ENCODE peak calls at places on chromosome 6, in ten cellular contexts. L, X, S, V, Z, I, D, N, P and W are unnamed samples.

GRCh38 chr6:119096683-119097310 is 18.3 kb upstream of the FAM184A start:
- DNase-seq in V (no peak), L (peak), N (peak), Z (no peak), P (peak), S (peak), X (no peak), I (no peak), D (peak), W (peak)

GRCh38 chr6:29887330-29887818 is 55.0 kb upstream of the HLA-A start:
- DNase-seq in P (peak), N (peak), I (peak), Z (no peak), X (peak), L (peak), D (peak), V (peak), S (peak), W (peak)

GRCh38 chr6:144714031-144714732 is 429.0 kb downstream of the UTRN start:
- DNase-seq in I (no peak), D (no peak), L (no peak), Z (no peak), N (no peak), X (no peak), V (no peak), P (no peak), S (no peak), W (no peak)

GRCh38 chr6:165468836-165469235 is 159.4 kb upstream of the C6orf118 start:
- DNase-seq in N (no peak), I (no peak), P (peak), S (peak), D (no peak), Z (no peak), X (no peak), V (no peak), L (no peak), W (no peak)

GRCh38 chr6:81130969-81131368 is 621.5 kb downstream of the TENT5A start:
- DNase-seq in X (no peak), S (no peak), Z (no peak), P (no peak), I (no peak), V (no peak), D (no peak), N (no peak), L (no peak), W (no peak)

GRCh38 chr6:155985660-155986138 is 530.1 kb upstream of the NOX3 start:
- DNase-seq in N (no peak), P (no peak), L (peak), S (no peak), Z (no peak), D (no peak), X (no peak), V (no peak), I (no peak), W (peak)

GRCh38 chr6:118893095-118893881 is 664 bp upstream of the ASF1A start:
- DNase-seq in Z (no peak), I (no peak), D (peak), N (peak), V (peak), X (peak), S (peak), P (peak), L (peak), W (peak)

GRCh38 chr6:28634406-28634757 is 108.7 kb downstream of the GPX5 start:
- DNase-seq in D (no peak), X (no peak), P (no peak), Z (no peak), I (no peak), S (no peak), V (no peak), N (no peak), L (no peak), W (no peak)

GRCh38 chr6:158018851-158019361 is 37.2 kb downstream of the SYNJ2 start:
- DNase-seq in P (peak), N (peak), V (no peak), X (no peak), D (no peak), I (no peak), Z (no peak), S (peak), L (peak), W (no peak)

GRCh38 chr6:156980948-156981347 is 203.8 kb downstream of the ARID1B start:
- DNase-seq in S (no peak), N (no peak), X (no peak), P (no peak), I (no peak), Z (no peak), L (no peak), V (no peak), D (no peak), W (no peak)

GRCh38 chr6:112357801-112358200 is 10.7 kb downstream of the RFPL4B start:
- DNase-seq in N (peak), D (peak), P (peak), S (peak), Z (peak), L (no peak), X (no peak), V (no peak), I (no peak), W (no peak)

GRCh38 chr6:139474145-139475108 is 100.0 kb upstream of the CITED2 start:
- DNase-seq in P (peak), L (no peak), Z (peak), N (peak), S (peak), X (no peak), I (peak), V (peak), D (no peak), W (no peak)

GRCh38 chr6:116969211-116969863 is 92.3 kb downstream of the RFX6 start:
- DNase-seq in S (peak), P (peak), V (peak), N (peak), Z (peak), X (no peak), L (no peak), D (peak), I (peak), W (peak)

GRCh38 chr6:151285121-151285520 is 45.4 kb downstream of the AKAP12 start:
- DNase-seq in V (no peak), I (no peak), N (peak), Z (no peak), D (peak), X (no peak), P (peak), S (peak), L (no peak), W (no peak)

GRCh38 chr6:364609-365540 is 26.7 kb upstream of the IRF4 start:
- DNase-seq in V (no peak), D (no peak), X (no peak), P (no peak), N (no peak), S (no peak), I (no peak), Z (no peak), L (peak), W (no peak)

GRCh38 chr6:26029857-26030653 is 57.2 kb upstream of the HFE start:
- DNase-seq in P (no peak), D (no peak), N (no peak), L (no peak), X (no peak), S (no peak), I (no peak), V (no peak), Z (no peak), W (no peak)

GRCh38 chr6:130143709-130144108 is 79.0 kb downstream of the SAMD3 start:
- DNase-seq in Z (no peak), S (peak), P (peak), I (no peak), X (no peak), N (peak), D (peak), V (no peak), L (no peak), W (no peak)

GRCh38 chr6:93828553-93828952 is 409.2 kb upstream of the EPHA7 start:
- DNase-seq in P (no peak), I (no peak), D (no peak), Z (no peak), V (no peak), N (no peak), L (no peak), X (no peak), S (no peak), W (no peak)

GRCh38 chr6:159104163-159104885 is 59.5 kb upstream of the TAGAP start:
- DNase-seq in L (peak), D (peak), N (peak), X (peak), Z (no peak), P (peak), V (peak), I (peak), S (peak), W (peak)

GRCh38 chr6:21753571-21754108 is 160.1 kb downstream of the SOX4 start:
- DNase-seq in D (no peak), Z (peak), N (peak), L (no peak), P (peak), X (no peak), I (no peak), V (no peak), S (peak), W (no peak)

GRCh38 chr6:97443408-97444080 is 160.5 kb upstream of the MMS22L start:
- DNase-seq in V (no peak), I (no peak), L (no peak), N (no peak), P (no peak), D (no peak), X (no peak), S (no peak), Z (no peak), W (no peak)

GRCh38 chr6:144415014-144415413 is 129.9 kb downstream of the UTRN start:
- DNase-seq in I (no peak), D (peak), L (no peak), S (peak), Z (peak), P (peak), N (peak), X (no peak), V (peak), W (no peak)

GRCh38 chr6:14072084-14072483 is 45.5 kb upstream of the CD83 start:
- DNase-seq in N (no peak), X (no peak), D (peak), I (no peak), L (no peak), P (no peak), S (peak), V (no peak), Z (no peak), W (no peak)

GRCh38 chr6:123022980-123023379 is 26.9 kb downstream of the CLVS2 start:
- DNase-seq in P (peak), V (no peak), D (peak), S (peak), X (no peak), L (no peak), N (no peak), I (peak), Z (no peak), W (no peak)

GRCh38 chr6:154580397-154581135 is 70.1 kb upstream of the CNKSR3 start:
- DNase-seq in P (no peak), I (no peak), Z (no peak), N (no peak), S (no peak), X (no peak), L (no peak), V (peak), D (peak), W (no peak)

GRCh38 chr6:142942805-142943227 is 2.2 kb downstream of the HIVEP2 start:
- DNase-seq in P (peak), I (no peak), V (peak), Z (no peak), X (peak), D (peak), S (peak), L (no peak), N (peak), W (no peak)

GRCh38 chr6:90440586-90441338 is 144.1 kb upstream of the BACH2 start:
- DNase-seq in D (no peak), L (no peak), P (no peak), I (peak), X (no peak), S (no peak), N (no peak), Z (no peak), V (no peak), W (no peak)

GRCh38 chr6:73964455-73964854 is 268.5 kb downstream of the CD109 start:
- DNase-seq in N (no peak), X (no peak), L (no peak), V (no peak), P (peak), I (no peak), S (no peak), D (no peak), Z (no peak), W (no peak)

GRCh38 chr6:52603000-52603795 is 26.3 kb upstream of the TRAM2 start:
- DNase-seq in V (no peak), P (peak), I (no peak), D (no peak), S (peak), X (no peak), Z (no peak), L (no peak), N (peak), W (no peak)

GRCh38 chr6:42745083-42745637 is 743 bp downstream of the TBCC start:
- DNase-seq in X (no peak), Z (no peak), I (peak), D (peak), S (peak), V (peak), N (peak), L (peak), P (peak), W (no peak)

GRCh38 chr6:74534485-74535211 is 671.2 kb downstream of the COL12A1 start:
- DNase-seq in I (no peak), P (peak), D (peak), S (peak), X (no peak), N (peak), V (peak), Z (peak), L (no peak), W (no peak)

GRCh38 chr6:27230758-27231111 is 16.8 kb upstream of the PRSS16 start:
- DNase-seq in I (no peak), Z (no peak), S (no peak), X (no peak), L (no peak), N (no peak), D (no peak), P (no peak), V (no peak), W (no peak)
- H3K4me3 ChIP-seq in I (peak), Z (no peak), S (no peak), X (no peak), L (no peak), N (peak), D (peak), P (no peak), V (no peak), W (no peak)

DNA sequence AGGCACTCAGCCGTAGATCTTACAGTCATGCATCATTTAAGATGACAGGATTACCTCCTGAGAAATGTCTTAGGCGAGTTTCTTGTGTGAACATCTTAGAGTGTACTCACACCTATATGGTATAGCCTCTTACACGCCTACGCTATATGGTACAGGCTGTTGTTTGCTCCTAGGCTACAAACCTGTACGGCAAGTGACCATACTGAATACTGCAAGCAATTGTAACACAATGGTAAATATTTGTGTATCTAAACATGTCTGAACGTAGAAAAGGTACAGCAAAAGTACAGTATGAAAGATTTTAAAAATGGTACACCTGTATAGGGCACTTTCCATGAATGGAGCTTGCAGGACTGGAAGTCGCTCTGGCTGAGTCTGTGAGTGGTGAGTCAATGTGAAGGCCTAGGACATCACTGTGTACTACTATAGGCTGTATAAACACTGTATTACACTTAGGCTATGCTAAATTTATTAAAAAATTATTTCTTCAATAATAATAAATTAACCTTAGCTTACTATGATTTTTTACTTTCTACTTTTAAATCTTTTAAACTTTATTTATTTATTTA is 540 bp upstream of the IL20RA start:
- DNase-seq in N (no peak), L (no peak), V (no peak), Z (no peak), S (no peak), I (no peak), X (no peak), D (no peak), P (no peak), W (no peak)
- H3K4me3 ChIP-seq in N (no peak), L (no peak), V (no peak), Z (no peak), S (no peak), I (no peak), X (no peak), D (no peak), P (no peak), W (no peak)

GRCh38 chr6:37788259-37788658 is 31.3 kb upstream of the ZFAND3 start:
- DNase-seq in V (no peak), L (no peak), X (no peak), S (no peak), Z (no peak), N (peak), D (peak), P (no peak), I (no peak), W (no peak)

GRCh38 chr6:37794825-37795224 is 24.7 kb upstream of the ZFAND3 start:
- DNase-seq in I (no peak), V (no peak), L (no peak), S (peak), D (peak), Z (no peak), X (no peak), N (peak), P (no peak), W (no peak)

GRCh38 chr6:37793067-37793466 is 26.5 kb upstream of the ZFAND3 start:
- DNase-seq in X (no peak), L (no peak), P (no peak), D (no peak), N (no peak), V (no peak), Z (no peak), S (no peak), I (no peak), W (no peak)

GRCh38 chr6:37792457-37793039 is 27.0 kb upstream of the ZFAND3 start:
- DNase-seq in L (no peak), I (no peak), V (no peak), X (no peak), N (no peak), D (no peak), S (no peak), P (no peak), Z (no peak), W (no peak)

DNA sequence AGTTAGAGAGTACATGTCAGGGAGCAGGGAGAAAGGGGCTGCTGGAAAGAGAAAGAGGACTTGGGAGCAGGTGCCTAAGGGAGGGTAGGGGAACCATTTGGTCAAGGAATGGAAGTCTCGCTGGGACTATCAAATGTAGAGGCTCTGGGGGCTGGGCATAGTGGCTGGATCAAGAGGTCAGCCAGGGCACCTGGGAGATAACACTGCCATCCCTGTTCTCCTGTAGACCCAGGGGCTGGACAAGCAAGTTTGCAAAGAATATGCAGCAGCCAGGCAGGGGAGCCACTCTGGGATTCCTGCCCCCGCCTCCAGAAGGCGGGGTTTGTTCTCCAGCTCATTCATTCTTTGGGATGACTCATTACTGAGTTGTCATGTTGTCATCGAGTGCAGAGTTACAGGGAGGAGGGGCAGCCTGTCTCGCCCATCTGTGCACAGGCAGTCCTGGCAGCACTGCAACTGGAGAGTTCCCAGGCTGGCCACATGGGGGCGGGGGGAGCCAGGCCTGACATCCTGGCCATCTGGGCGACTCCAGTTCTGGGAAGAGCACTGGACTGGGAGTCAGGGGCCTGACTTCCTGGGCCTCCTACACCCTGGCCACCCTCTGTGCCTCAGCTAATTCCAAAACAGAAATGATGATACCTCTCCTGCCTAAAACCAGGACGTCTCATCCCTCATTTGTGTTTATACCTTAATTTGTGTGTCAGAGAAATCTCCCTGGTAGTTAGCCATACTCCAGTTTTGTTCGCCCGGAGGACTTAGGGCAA is 28.2 kb upstream of the ZFAND3 start:
- DNase-seq in V (peak), I (peak), X (peak), S (peak), D (peak), N (peak), Z (peak), L (peak), P (peak), W (peak)
- H3K4me3 ChIP-seq in V (no peak), I (no peak), X (no peak), S (no peak), D (no peak), N (no peak), Z (no peak), L (no peak), P (no peak), W (no peak)

GRCh38 chr6:7554533-7555275 is 13.2 kb downstream of the DSP start:
- DNase-seq in X (no peak), D (no peak), V (no peak), L (no peak), Z (no peak), S (no peak), I (no peak), N (no peak), P (no peak), W (no peak)
- H3K4me3 ChIP-seq in X (no peak), D (peak), V (no peak), L (no peak), Z (no peak), S (no peak), I (no peak), N (no peak), P (no peak), W (no peak)

GRCh38 chr6:2970034-2970685 is 1.2 kb downstream of the SERPINB6 start:
- DNase-seq in V (no peak), I (peak), N (no peak), S (peak), X (no peak), D (no peak), P (no peak), L (no peak), Z (no peak), W (no peak)
- H3K4me3 ChIP-seq in V (peak), I (peak), N (peak), S (peak), X (no peak), D (peak), P (peak), L (peak), Z (peak), W (peak)

GRCh38 chr6:136989591-136990578 is 54.9 kb downstream of the IL20RA start:
- DNase-seq in D (no peak), L (no peak), S (no peak), I (peak), X (no peak), P (no peak), N (peak), V (peak), Z (no peak), W (no peak)
- H3K4me3 ChIP-seq in D (peak), L (peak), S (peak), I (peak), X (no peak), P (peak), N (peak), V (no peak), Z (peak), W (peak)

GRCh38 chr6:43773050-43773956 is 3.3 kb downstream of the VEGFA start:
- DNase-seq in X (peak), I (peak), S (peak), P (peak), D (peak), Z (no peak), V (peak), L (no peak), N (peak), W (peak)
- H3K4me3 ChIP-seq in X (no peak), I (peak), S (peak), P (peak), D (peak), Z (peak), V (peak), L (peak), N (peak), W (peak)

GRCh38 chr6:44339301-44339700 is 3.1 kb upstream of the SPATS1 start:
- DNase-seq in X (no peak), N (no peak), L (peak), V (no peak), Z (no peak), P (no peak), D (no peak), I (no peak), S (no peak), W (peak)

GRCh38 chr6:44341095-44341890 is 1.2 kb upstream of the SPATS1 start:
- DNase-seq in I (no peak), S (no peak), D (no peak), X (no peak), L (no peak), V (no peak), Z (no peak), P (no peak), N (no peak), W (no peak)

GRCh38 chr6:44339763-44340625 is 2.5 kb upstream of the SPATS1 start:
- DNase-seq in V (no peak), S (peak), D (peak), I (no peak), Z (no peak), X (no peak), L (no peak), P (peak), N (peak), W (no peak)

GRCh38 chr6:44342489-44342888 is at the start of gene SPATS1:
- DNase-seq in I (peak), S (peak), Z (no peak), X (no peak), N (peak), D (no peak), P (no peak), V (no peak), L (no peak), W (peak)

GRCh38 chr6:44342052-44342451 is 398 bp upstream of the SPATS1 start:
- DNase-seq in I (no peak), X (no peak), P (no peak), Z (no peak), D (no peak), S (no peak), L (no peak), V (no peak), N (peak), W (no peak)
- H3K4me3 ChIP-seq in I (no peak), X (no peak), P (no peak), Z (no peak), D (no peak), S (no peak), L (peak), V (no peak), N (peak), W (peak)